ENCODE peak calls at places on chromosomes 4 and X, in four cellular contexts. M is MM.1S, W is PC-3, P is GM23248. F is an unnamed sample. For H3F3A and H4K20me1, the result is how much of the 10 kb centered on the place peaks cover.

GRCh38 chr4:126004936-126005335 is 690.2 kb downstream of the FAT4 start:
- DNase-seq in M (no peak), W (no peak), P (peak), F (peak)

GRCh38 chr4:89868999-89869589 is 25.6 kb upstream of the MMRN1 start:
- DNase-seq in M (peak), W (peak), P (peak), F (no peak)

GRCh38 chrX:46463682-46464081 is 81.5 kb downstream of the ZNF674 start:
- DNase-seq in M (no peak), W (no peak), P (no peak), F (no peak)

GRCh38 chrX:128078545-128078944 is 26.3 kb upstream of the ACTRT1 start:
- DNase-seq in M (no peak), W (no peak), P (no peak), F (no peak)

GRCh38 chrX:118632862-118633261 is 94.5 kb upstream of the IL13RA1 start:
- DNase-seq in M (no peak), W (no peak), P (no peak), F (no peak)

GRCh38 chr4:11427201-11427996 is 1.3 kb downstream of the HS3ST1 start:
- DNase-seq in M (no peak), W (no peak), P (no peak), F (peak)

GRCh38 chrX:148024425-148025148 is 43.5 kb downstream of the FMR1NB start:
- DNase-seq in M (no peak), W (no peak), P (no peak), F (no peak)

GRCh38 chrX:100747090-100747489 is 15.2 kb upstream of the SYTL4 start:
- DNase-seq in M (no peak), W (no peak), P (no peak), F (no peak)

GRCh38 chrX:49958727-49959126 is 36.3 kb downstream of the CLCN5 start:
- DNase-seq in M (no peak), W (no peak), P (no peak), F (no peak)

GRCh38 chr4:5809216-5809776 is 83.6 kb downstream of the CRMP1 start:
- DNase-seq in M (no peak), W (no peak), P (peak), F (no peak)

GRCh38 chrX:132414404-132414803 is 74.4 kb downstream of the MBNL3 start:
- DNase-seq in M (no peak), W (no peak), P (no peak), F (no peak)

GRCh38 chr4:14529653-14530052 is 472.6 kb upstream of the CPEB2 start:
- DNase-seq in M (no peak), W (peak), P (no peak), F (peak)

GRCh38 chr4:74108457-74109115 is 9.6 kb upstream of the CXCL2 start:
- DNase-seq in M (no peak), W (no peak), P (no peak), F (no peak)

GRCh38 chr4:53507671-53508286 is 83.5 kb downstream of the LNX1 start:
- DNase-seq in M (no peak), W (no peak), P (peak), F (no peak)

GRCh38 chr4:43776371-43776770 is 672.2 kb downstream of the KCTD8 start:
- DNase-seq in M (peak), W (peak), P (peak), F (no peak)

GRCh38 chr4:2714071-2714770 is 41.9 kb downstream of the TNIP2 start:
- DNase-seq in M (no peak), W (no peak), P (peak), F (no peak)

GRCh38 chr4:54152846-54153600 is 53.1 kb downstream of the GSX2 start:
- DNase-seq in M (no peak), W (peak), P (peak), F (no peak)

GRCh38 chr4:30718889-30719252 is 1.3 kb upstream of the PCDH7 start:
- DNase-seq in M (no peak), W (peak), P (peak), F (peak)

GRCh38 chr4:88382621-88383020 is 4.0 kb downstream of the HERC6 start:
- DNase-seq in M (peak), W (no peak), P (no peak), F (no peak)

GRCh38 chr4:109007976-109008375 is 245.1 kb upstream of the ETNPPL start:
- DNase-seq in M (no peak), W (no peak), P (no peak), F (peak)

GRCh38 chr4:106142616-106143015 is 173.4 kb downstream of the TBCK start:
- DNase-seq in M (no peak), W (no peak), P (no peak), F (no peak)

GRCh38 chr4:148196168-148196567 is 246.0 kb downstream of the NR3C2 start:
- DNase-seq in M (no peak), W (no peak), P (no peak), F (no peak)

GRCh38 chr4:10611673-10612072 is 72.9 kb downstream of the CLNK start:
- DNase-seq in M (no peak), W (peak), P (peak), F (no peak)

GRCh38 chr4:84952004-84952403 is 14.5 kb downstream of the WDFY3 start:
- DNase-seq in M (no peak), W (peak), P (peak), F (no peak)

GRCh38 chr4:139509727-139510410 is 46.1 kb downstream of the SETD7 start:
- DNase-seq in M (no peak), W (no peak), P (peak), F (peak)

GRCh38 chr4:83591730-83592129 is 55.8 kb downstream of the GPAT3 start:
- DNase-seq in M (no peak), W (no peak), P (no peak), F (no peak)

GRCh38 chr4:145619639-145619996 is 433 bp downstream of the MMAA start:
- DNase-seq in M (no peak), W (peak), P (peak), F (no peak)

GRCh38 chr4:185920171-185920570 is 108.2 kb upstream of the SORBS2 start:
- DNase-seq in M (no peak), W (peak), P (no peak), F (no peak)

GRCh38 chr4:114019276-114019971 is 40.0 kb upstream of the ARSJ start:
- DNase-seq in M (no peak), W (no peak), P (peak), F (no peak)

GRCh38 chr4:114019972-114020358 is 40.5 kb upstream of the ARSJ start:
- DNase-seq in M (no peak), W (no peak), P (no peak), F (no peak)

GRCh38 chr4:114012749-114013148 is 33.3 kb upstream of the ARSJ start:
- DNase-seq in M (no peak), W (peak), P (no peak), F (no peak)

GRCh38 chr4:114017120-114017917 is 37.9 kb upstream of the ARSJ start:
- DNase-seq in M (no peak), W (peak), P (no peak), F (no peak)

GRCh38 chr4:114015444-114015899 is 36.0 kb upstream of the ARSJ start:
- DNase-seq in M (no peak), W (peak), P (peak), F (no peak)
- TF ChIP-seq EZH2phosphoT487 in M (no peak), W (no peak), P (peak), F (no peak)

DNA sequence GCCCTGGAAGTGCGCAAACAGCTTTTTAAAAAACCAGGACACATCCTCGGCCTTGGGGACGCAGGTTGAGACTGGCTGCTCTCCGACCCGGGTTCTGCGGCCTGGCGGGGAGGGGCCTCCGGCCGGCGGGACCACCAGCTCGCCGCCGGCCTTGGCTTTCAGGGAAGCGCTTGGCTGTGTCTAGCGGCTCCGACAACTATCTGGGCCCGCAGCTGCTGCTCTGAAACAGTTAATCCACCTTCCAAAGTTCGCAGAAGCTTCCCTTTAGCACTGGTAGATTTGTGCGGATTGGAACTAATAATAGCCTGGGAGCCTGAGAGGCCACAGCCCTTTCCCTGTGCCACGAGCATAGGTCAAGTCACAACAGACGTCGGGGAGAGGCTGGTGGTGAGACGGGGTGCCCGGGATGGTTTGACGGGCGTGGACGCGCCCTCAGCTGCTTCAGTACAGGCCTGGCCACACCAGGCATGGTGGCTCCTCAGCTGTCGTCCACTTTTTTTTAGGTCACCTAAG is 1.2 kb upstream of the SEL1L3 start:
- DNase-seq in M (no peak), W (no peak), P (no peak), F (peak)
- H3F3A ChIP-seq in M (under half), W (under half), P (under half), F (under half)

GRCh38 chrX:9291666-9292065 is 173.2 kb upstream of the TBL1X start:
- DNase-seq in M (no peak), W (no peak), P (no peak), F (peak)
- H4K20me1 ChIP-seq in M (under half), W (under half), P (under half), F (under half)

GRCh38 chr4:24824720-24825119 is 29.3 kb downstream of the SOD3 start:
- DNase-seq in M (no peak), W (no peak), P (no peak), F (no peak)

GRCh38 chr4:24816797-24817196 is 21.4 kb downstream of the SOD3 start:
- DNase-seq in M (no peak), W (no peak), P (peak), F (peak)

DNA sequence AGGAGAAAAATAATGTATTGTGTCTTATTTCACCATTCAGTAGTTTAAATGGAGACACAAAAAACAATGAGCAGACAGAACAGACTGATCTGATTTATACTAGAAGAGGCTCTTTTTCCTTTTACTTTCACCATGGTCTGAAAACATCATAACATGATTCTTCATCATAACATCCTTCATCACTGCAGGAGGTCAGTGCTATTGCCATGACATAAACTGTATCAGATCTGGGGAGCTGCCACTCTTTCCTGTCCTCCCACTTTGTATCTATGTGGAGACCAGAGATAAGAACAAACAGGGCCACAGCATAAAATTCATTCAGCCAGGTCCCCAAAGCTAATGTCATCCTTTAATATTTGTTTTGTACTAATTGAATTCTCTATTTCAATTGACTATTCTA is 25.2 kb downstream of the SOD3 start:
- DNase-seq in M (peak), W (no peak), P (no peak), F (no peak)
- TF ChIP-seq EZH2phosphoT487 in M (no peak), W (no peak), P (no peak), F (no peak)

DNA sequence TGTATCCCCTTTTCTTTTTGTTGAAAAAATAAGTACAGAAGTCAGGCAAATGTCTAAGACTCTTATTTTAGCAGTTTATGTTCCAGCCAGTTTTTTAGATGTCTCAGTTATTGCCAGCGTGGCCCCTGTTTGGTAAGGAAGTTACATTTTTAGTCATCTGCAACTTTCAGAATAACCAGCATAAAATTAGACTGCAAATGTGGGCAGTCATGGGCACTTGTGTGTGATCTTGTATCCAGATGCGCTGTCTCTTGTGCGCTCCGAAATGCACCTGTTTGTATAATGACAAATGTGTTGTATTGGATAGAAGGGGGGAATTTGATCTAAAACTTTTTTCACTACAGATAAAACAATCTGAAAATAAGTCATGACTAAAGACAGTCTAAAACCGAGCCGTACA is 44.3 kb upstream of the CLCN4 start:
- DNase-seq in M (peak), W (no peak), P (no peak), F (no peak)
- H3F3A ChIP-seq in M (under half), W (under half), P (under half), F (under half)

GRCh38 chr4:70815370-70815769 is 24.3 kb downstream of the GRSF1 start:
- DNase-seq in M (no peak), W (no peak), P (peak), F (no peak)

GRCh38 chr4:70818173-70818856 is 21.4 kb downstream of the GRSF1 start:
- DNase-seq in M (no peak), W (no peak), P (no peak), F (no peak)

GRCh38 chr4:70818921-70819320 is 20.8 kb downstream of the GRSF1 start:
- DNase-seq in M (no peak), W (no peak), P (no peak), F (no peak)

DNA sequence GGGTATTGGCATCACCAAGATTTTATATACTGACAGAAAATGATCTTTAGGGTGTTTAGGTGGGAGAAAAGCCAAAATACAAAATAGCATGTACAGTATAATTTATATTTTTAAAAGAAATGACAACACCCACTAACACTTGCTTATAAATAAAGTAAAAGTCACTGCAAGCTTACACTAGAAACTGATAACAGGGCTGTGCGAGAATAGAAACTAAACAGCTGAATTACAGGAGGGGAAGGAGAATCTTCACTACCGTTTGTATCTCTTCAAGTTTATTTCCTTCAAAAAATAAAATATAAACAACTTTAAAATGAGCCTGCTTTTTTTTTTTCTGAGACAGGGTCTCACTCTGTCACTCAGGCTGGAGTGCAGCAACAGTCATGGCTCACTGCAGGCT is 22.8 kb downstream of the GRSF1 start:
- DNase-seq in M (no peak), W (no peak), P (no peak), F (no peak)
- H4K20me1 ChIP-seq in M (under half), W (under half), P (under half), F (under half)

DNA sequence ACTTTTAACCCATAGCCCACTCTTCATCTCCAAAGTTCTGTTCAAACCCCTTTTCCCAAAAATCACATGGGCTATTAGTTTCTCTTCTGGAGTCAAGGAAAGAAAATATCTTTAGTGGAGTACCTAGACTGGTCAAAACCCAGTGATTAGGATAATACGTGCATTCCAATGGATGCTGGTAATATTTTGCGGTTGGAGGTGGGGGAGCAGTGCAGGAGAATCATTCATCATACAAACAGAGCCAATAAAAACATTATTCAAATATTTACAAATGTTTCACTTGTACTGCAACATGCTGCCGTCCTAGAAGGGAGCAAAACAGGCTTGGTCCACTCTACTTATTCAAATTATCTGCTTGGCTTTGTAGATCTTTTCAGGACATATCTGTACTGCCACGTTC is 57.2 kb upstream of the RAB9B start:
- DNase-seq in M (no peak), W (peak), P (no peak), F (no peak)
- TF ChIP-seq EZH2phosphoT487 in M (no peak), W (no peak), P (no peak), F (no peak)

DNA sequence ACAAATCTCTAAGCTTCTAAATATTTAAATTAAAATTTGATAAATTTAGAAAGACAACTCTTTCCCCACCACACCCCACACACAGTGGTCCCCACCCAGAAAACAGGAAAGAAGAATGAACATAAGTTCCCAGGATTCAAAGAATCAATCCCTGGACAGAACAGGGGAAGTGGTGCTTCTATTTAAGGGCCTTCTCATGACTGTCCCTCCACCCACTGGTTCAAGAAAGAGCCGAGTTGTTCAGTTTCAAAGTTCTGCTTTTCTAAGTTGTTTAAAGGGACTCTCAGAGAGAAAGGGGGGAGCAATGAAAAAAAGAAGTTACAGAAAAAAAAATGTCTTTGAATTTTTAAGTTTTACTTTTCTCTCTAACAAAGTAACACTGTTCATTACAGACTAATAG is 195.8 kb downstream of the PDGFC start:
- DNase-seq in M (no peak), W (no peak), P (peak), F (no peak)
- H3F3A ChIP-seq in M (under half), W (under half), P (half or more), F (under half)

DNA sequence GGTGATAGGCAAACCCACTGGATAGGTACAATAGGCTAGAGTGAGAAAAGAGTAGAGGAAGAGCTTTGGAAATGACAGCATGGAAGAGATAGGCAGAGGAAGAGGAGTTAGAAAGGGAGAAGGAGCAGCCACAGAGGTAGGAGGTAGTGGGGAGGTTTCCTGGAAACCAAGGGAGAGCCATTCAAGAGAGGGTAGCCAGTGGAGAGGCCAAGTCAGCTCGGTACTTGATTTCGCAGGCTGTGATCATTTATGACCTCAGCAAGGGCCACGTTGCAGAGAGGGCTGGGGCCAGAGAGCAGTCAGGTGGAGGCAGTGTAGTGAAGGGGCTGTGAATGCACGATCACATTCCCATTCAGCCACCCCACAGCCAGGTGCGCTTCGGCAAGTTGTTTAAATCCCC is 76.0 kb downstream of the TMEM131L start:
- DNase-seq in M (no peak), W (no peak), P (no peak), F (no peak)
- H4K20me1 ChIP-seq in M (under half), W (under half), P (under half), F (under half)